ENCODE peak calls at places on chromosomes 4 and X, in nine cellular contexts. F, M, B, C, G, A, V, L and U are unnamed samples.

GRCh38 chr4:38034986-38035882 is 75.0 kb downstream of the PTTG2 start:
- DNase-seq in F (no peak), M (no peak), B (peak), C (peak), G (no peak), A (peak), V (no peak), L (no peak), U (no peak)

GRCh38 chr4:170849969-170850368 is 760.2 kb upstream of the AADAT start:
- DNase-seq in F (no peak), M (no peak), B (no peak), C (no peak), G (no peak), A (peak), V (no peak), L (no peak), U (no peak)

GRCh38 chrX:140274761-140275525 is 229.9 kb downstream of the SOX3 start:
- DNase-seq in F (no peak), M (no peak), B (no peak), C (peak), G (no peak), A (no peak), V (no peak), L (no peak), U (no peak)

GRCh38 chr4:32864713-32865351 is 2144.7 kb downstream of the PCDH7 start:
- DNase-seq in F (no peak), M (no peak), B (no peak), C (no peak), G (no peak), A (no peak), V (no peak), L (no peak), U (no peak)

GRCh38 chr4:173464486-173464885 is 65.5 kb downstream of the HAND2 start:
- DNase-seq in F (no peak), M (no peak), B (no peak), C (no peak), G (no peak), A (no peak), V (no peak), L (no peak), U (no peak)

GRCh38 chrX:1481636-1482529 is 29.2 kb upstream of the ASMTL start:
- DNase-seq in F (peak), M (peak), B (peak), C (peak), G (peak), A (peak), V (peak), L (no peak), U (no peak)

GRCh38 chr4:81021526-81021944 is 9.0 kb upstream of the BMP3 start:
- DNase-seq in F (no peak), M (no peak), B (no peak), C (no peak), G (no peak), A (no peak), V (peak), L (no peak), U (no peak)

GRCh38 chr4:186693159-186693815 is 30.4 kb downstream of the FAT1 start:
- DNase-seq in F (no peak), M (peak), B (no peak), C (peak), G (peak), A (no peak), V (peak), L (no peak), U (no peak)

GRCh38 chrX:471239-471638 is 84.5 kb upstream of the PPP2R3B start:
- DNase-seq in F (no peak), M (no peak), B (no peak), C (no peak), G (no peak), A (no peak), V (no peak), L (no peak), U (no peak)

GRCh38 chrX:139820358-139820984 is 112.4 kb downstream of the ATP11C start:
- DNase-seq in F (no peak), M (no peak), B (no peak), C (no peak), G (no peak), A (no peak), V (no peak), L (no peak), U (no peak)

GRCh38 chr4:7256989-7257810 is 64.9 kb downstream of the SORCS2 start:
- DNase-seq in F (peak), M (no peak), B (no peak), C (peak), G (no peak), A (no peak), V (no peak), L (no peak), U (no peak)

GRCh38 chr4:34046580-34046979 is 2197.7 kb downstream of the ARAP2 start:
- DNase-seq in F (no peak), M (no peak), B (no peak), C (peak), G (no peak), A (peak), V (no peak), L (no peak), U (no peak)

GRCh38 chr4:40747436-40747835 is 2.3 kb upstream of the NSUN7 start:
- DNase-seq in F (no peak), M (no peak), B (no peak), C (no peak), G (no peak), A (no peak), V (no peak), L (no peak), U (no peak)

GRCh38 chr4:91590242-91590641 is 713.5 kb upstream of the GRID2 start:
- DNase-seq in F (no peak), M (no peak), B (no peak), C (peak), G (no peak), A (no peak), V (no peak), L (no peak), U (no peak)
- H3K4me3 ChIP-seq in F (no peak), M (no peak), B (no peak), C (no peak), G (no peak), A (no peak), V (no peak), L (no peak), U (no peak)

DNA sequence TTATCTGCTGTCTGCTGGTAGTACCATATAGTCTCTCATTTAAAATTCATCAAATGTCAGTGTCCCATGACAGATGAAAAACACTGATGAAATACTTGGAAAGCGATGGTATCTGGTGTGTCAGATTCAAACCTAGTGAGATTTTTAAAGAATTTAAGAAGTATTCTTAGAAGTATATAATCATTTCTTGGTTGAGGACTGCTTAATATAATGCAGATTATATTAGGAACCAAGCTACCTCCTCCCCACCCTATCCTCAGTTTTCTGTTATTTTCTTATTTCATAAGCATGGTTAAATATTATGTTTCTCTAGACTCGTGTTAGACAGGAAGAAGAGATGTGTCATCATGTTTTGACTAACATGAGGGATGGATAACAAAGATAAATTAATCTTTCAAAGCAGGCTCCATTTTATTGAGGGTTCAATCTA is 118.5 kb downstream of the GLUD2 start:
- DNase-seq in F (no peak), M (no peak), B (no peak), C (no peak), G (no peak), A (no peak), V (no peak), L (no peak), U (no peak)
- H3K4me3 ChIP-seq in F (no peak), M (no peak), B (no peak), C (no peak), G (no peak), A (no peak), V (no peak), L (no peak), U (no peak)

GRCh38 chr4:145298885-145299284 is 118.5 kb upstream of the OTUD4 start:
- DNase-seq in F (no peak), M (no peak), B (no peak), C (no peak), G (peak), A (peak), V (no peak), L (no peak), U (no peak)
- H3K4me3 ChIP-seq in F (no peak), M (no peak), B (no peak), C (no peak), G (no peak), A (peak), V (no peak), L (no peak), U (no peak)

DNA sequence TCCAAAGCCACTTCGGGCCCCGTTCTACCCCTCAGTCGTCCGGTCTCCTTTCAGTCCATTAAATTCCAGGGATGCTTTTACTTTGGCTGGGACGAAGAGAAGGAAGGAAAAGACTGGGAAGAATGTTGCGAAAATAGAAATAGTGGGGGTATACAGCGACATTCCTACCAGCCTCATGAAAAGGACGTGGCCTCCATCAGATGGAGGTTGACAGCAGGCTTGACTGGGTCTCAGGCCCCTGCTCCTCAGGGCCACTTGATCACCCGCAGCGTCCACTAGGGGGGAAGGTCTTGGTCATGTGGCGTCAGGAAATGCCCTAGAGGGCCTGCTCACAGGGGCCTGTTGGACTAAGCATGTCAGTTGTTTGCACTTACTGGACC is 671 bp upstream of the ANKRD50 start:
- DNase-seq in F (peak), M (peak), B (no peak), C (peak), G (peak), A (peak), V (peak), L (peak), U (peak)
- H3K4me3 ChIP-seq in F (peak), M (peak), B (no peak), C (peak), G (peak), A (peak), V (peak), L (peak), U (peak)

GRCh38 chr4:118345813-118346212 is 7.0 kb downstream of the PRSS12 start:
- DNase-seq in F (no peak), M (no peak), B (no peak), C (no peak), G (no peak), A (no peak), V (no peak), L (no peak), U (no peak)
- H3K4me3 ChIP-seq in F (no peak), M (no peak), B (no peak), C (no peak), G (no peak), A (no peak), V (no peak), L (no peak), U (no peak)

GRCh38 chr4:110787109-110787508 is 164.2 kb upstream of the PITX2 start:
- DNase-seq in F (no peak), M (no peak), B (no peak), C (no peak), G (no peak), A (no peak), V (no peak), L (no peak), U (no peak)
- H3K4me3 ChIP-seq in F (no peak), M (no peak), B (no peak), C (no peak), G (no peak), A (no peak), V (no peak), L (no peak), U (no peak)

GRCh38 chrX:13152511-13152868 is 108.1 kb upstream of the FAM9C start:
- DNase-seq in F (no peak), M (no peak), B (no peak), C (no peak), G (no peak), A (no peak), V (no peak), L (no peak), U (no peak)

GRCh38 chrX:13153796-13154195 is 109.4 kb upstream of the FAM9C start:
- DNase-seq in F (no peak), M (no peak), B (no peak), C (no peak), G (no peak), A (no peak), V (no peak), L (no peak), U (no peak)

GRCh38 chrX:13149702-13150101 is 105.3 kb upstream of the FAM9C start:
- DNase-seq in F (no peak), M (no peak), B (no peak), C (no peak), G (no peak), A (no peak), V (no peak), L (no peak), U (no peak)

GRCh38 chrX:13147758-13148157 is 103.3 kb upstream of the FAM9C start:
- DNase-seq in F (no peak), M (no peak), B (no peak), C (no peak), G (no peak), A (no peak), V (no peak), L (no peak), U (no peak)

GRCh38 chrX:13151806-13152510 is 107.5 kb upstream of the FAM9C start:
- DNase-seq in F (no peak), M (no peak), B (peak), C (peak), G (no peak), A (no peak), V (no peak), L (no peak), U (no peak)
- H3K4me3 ChIP-seq in F (no peak), M (no peak), B (peak), C (no peak), G (no peak), A (no peak), V (no peak), L (peak), U (peak)

DNA sequence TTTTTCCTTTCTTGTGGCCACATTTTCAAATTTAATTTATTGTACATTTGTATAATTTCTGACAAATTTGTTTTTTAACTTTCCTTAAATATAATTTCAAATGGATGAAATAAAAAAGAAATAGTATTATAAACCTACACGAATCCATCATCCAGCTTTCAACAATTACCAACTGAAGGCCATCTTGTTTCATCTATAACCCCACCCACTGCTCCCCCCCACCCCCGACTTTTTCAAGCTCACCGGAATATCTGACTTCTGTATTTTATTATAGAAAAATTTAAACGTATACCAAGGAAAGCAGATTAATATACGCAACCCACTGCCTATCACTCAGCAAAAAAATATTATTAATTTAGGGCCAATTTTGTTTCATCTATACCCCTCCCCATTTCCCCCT is 1.1 kb downstream of the MORF4L2 start:
- DNase-seq in F (no peak), M (no peak), B (no peak), C (peak), G (no peak), A (peak), V (no peak), L (no peak), U (no peak)
- H3K4me3 ChIP-seq in F (peak), M (no peak), B (peak), C (peak), G (peak), A (peak), V (no peak), L (peak), U (peak)

DNA sequence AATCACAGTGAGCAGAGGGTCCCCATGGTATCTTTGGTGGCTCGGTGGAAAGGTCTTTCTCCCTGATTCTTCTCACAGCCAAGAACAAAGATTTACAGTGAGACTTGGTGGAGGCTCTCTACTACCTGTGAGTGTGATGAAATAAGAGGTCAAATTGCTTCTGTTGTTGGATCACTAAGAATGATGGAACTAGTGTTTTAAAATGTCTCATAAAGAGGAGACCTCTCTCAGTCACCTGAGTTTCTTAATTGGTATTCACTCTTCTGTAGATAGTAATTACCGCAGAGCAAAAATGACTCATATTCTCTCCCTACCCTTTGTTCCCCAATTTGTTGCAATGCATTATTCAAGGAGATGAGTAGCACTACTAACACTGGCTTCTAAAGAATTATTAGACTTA is 100.9 kb upstream of the TBC1D9 start:
- DNase-seq in F (no peak), M (no peak), B (no peak), C (no peak), G (no peak), A (no peak), V (no peak), L (no peak), U (no peak)
- H3K4me3 ChIP-seq in F (no peak), M (no peak), B (no peak), C (no peak), G (no peak), A (no peak), V (no peak), L (no peak), U (no peak)